ENCODE peak calls at places on chromosomes 7 and 10, in seven cellular contexts. D is NCI-H1436 treated with DMSO at 0.1 percent for 48 hours, M is DMS53, Q is brain microvascular endothelial cell, I is T follicular helper cell, L is MV-4-11, N is Peyer's patch. U is an unnamed sample.

GRCh38 chr7:111006691-111007090 is 84.2 kb upstream of the LRRN3 start:
- DNase-seq in D (no peak), M (no peak), L (no peak), I (no peak), N (no peak), Q (peak), U (no peak)

GRCh38 chr7:121069346-121070100 is 81.0 kb downstream of the CPED1 start:
- DNase-seq in M (no peak), L (no peak), Q (peak), I (no peak), N (no peak), D (no peak), U (peak)

GRCh38 chr7:70694357-70694908 is 437.5 kb upstream of the GALNT17 start:
- DNase-seq in Q (peak), N (peak), M (peak), L (no peak), D (no peak), I (no peak), U (no peak)

GRCh38 chr10:61286695-61287094 is 166.5 kb downstream of the TMEM26 start:
- DNase-seq in N (no peak), I (no peak), D (no peak), M (no peak), Q (no peak), L (peak), U (no peak)

GRCh38 chr10:88114368-88114767 is 250.9 kb downstream of the PTEN start:
- DNase-seq in D (no peak), I (no peak), L (peak), N (peak), M (peak), Q (peak), U (no peak)

GRCh38 chr7:84638339-84638697 is 443.7 kb upstream of the SEMA3A start:
- DNase-seq in Q (no peak), D (no peak), I (no peak), M (no peak), N (no peak), L (no peak), U (no peak)

GRCh38 chr7:69448071-69448470 is 150.2 kb upstream of the AUTS2 start:
- DNase-seq in N (no peak), I (no peak), D (no peak), M (no peak), Q (no peak), L (no peak), U (no peak)

GRCh38 chr10:68665841-68666240 is 55.2 kb upstream of the CCAR1 start:
- DNase-seq in M (no peak), D (no peak), Q (peak), N (no peak), I (no peak), L (no peak), U (peak)

GRCh38 chr7:113230691-113231090 is 112.3 kb upstream of the SMIM30 start:
- DNase-seq in I (no peak), N (no peak), L (no peak), D (no peak), M (no peak), Q (no peak), U (no peak)

GRCh38 chr7:12770227-12770975 is 83.0 kb downstream of the ARL4A start:
- DNase-seq in M (peak), Q (no peak), L (no peak), I (no peak), D (no peak), N (no peak), U (peak)

GRCh38 chr10:110566472-110567200 is 859 bp upstream of the SMC3 start:
- DNase-seq in Q (no peak), I (no peak), M (peak), L (no peak), N (no peak), D (no peak), U (no peak)

GRCh38 chr7:117800406-117800805 is 72.8 kb downstream of the CTTNBP2 start:
- DNase-seq in M (peak), L (no peak), N (no peak), Q (no peak), I (no peak), D (no peak), U (peak)